ENCODE peak calls at places on chromosomes 11 and 22, in six cellular contexts. W is AG04450; N is NCI-H1417; O is T-helper 1 cell; L is effector memory CD8-positive, alpha-beta T cell; X is EH. J is an unnamed sample.
A peak's percentile ranks its signal among the peaks of the same experiment; 100 is the strongest.

GRCh38 chr22:44214187-44214586 is 33.5 kb downstream of the PARVG start:
- DNase-seq in N (no peak), W (no peak), L (no peak), O (no peak), X (no peak), J (no peak)

GRCh38 chr11:69774354-69775162 is 583 bp downstream of the FGF4 start:
- DNase-seq in O (no peak), L (no peak), N (no peak), X (no peak), W (no peak), J (no peak)

GRCh38 chr11:126702987-126703386 is 297.6 kb downstream of the KIRREL3 start:
- DNase-seq in W (no peak), X (peak; percentile 42), L (no peak), O (no peak), N (no peak), J (no peak)

GRCh38 chr11:124875943-124876817 is 10.9 kb downstream of the ROBO3 start:
- DNase-seq in O (peak; percentile 64), L (peak; percentile 67), W (peak; percentile 94), N (peak; percentile 95), X (peak; percentile 95), J (peak; percentile 62)

GRCh38 chr11:61971177-61972111 is 4.0 kb upstream of the FTH1 start:
- DNase-seq in X (peak; percentile 99), O (no peak), L (no peak), N (no peak), W (peak; percentile 98), J (no peak)

GRCh38 chr11:69055598-69056516 is 7.1 kb downstream of the TPCN2 start:
- DNase-seq in W (no peak), X (no peak), N (no peak), L (peak; percentile 35), O (no peak), J (no peak)

GRCh38 chr11:9859491-9860305 is 195.8 kb downstream of the SWAP70 start:
- DNase-seq in N (no peak), X (peak; percentile 71), O (no peak), W (no peak), L (no peak), J (no peak)

GRCh38 chr11:119373917-119374631 is 7.4 kb downstream of the USP2 start:
- DNase-seq in W (peak; percentile 51), N (peak; percentile 86), O (no peak), L (peak; percentile 37), X (peak; percentile 82), J (peak; percentile 36)

GRCh38 chr11:122159173-122159701 is 43.2 kb upstream of the BLID start:
- DNase-seq in W (no peak), L (no peak), O (no peak), X (peak; percentile 71), N (no peak), J (no peak)

GRCh38 chr11:42054351-42054750 is 594.9 kb upstream of the LRRC4C start:
- DNase-seq in O (no peak), W (no peak), X (peak; percentile 11), N (no peak), L (no peak), J (no peak)

GRCh38 chr11:19326499-19326898 is 85.8 kb upstream of the E2F8 start:
- DNase-seq in L (no peak), X (peak; percentile 43), W (no peak), O (no peak), N (peak; percentile 7), J (no peak)

GRCh38 chr11:64585150-64585549 is 5.9 kb upstream of the SLC22A12 start:
- DNase-seq in W (no peak), X (no peak), N (no peak), O (no peak), L (no peak), J (no peak)

GRCh38 chr11:87851234-87851633 is 324.0 kb downstream of the RAB38 start:
- DNase-seq in N (no peak), O (no peak), L (no peak), W (peak; percentile 11), X (peak; percentile 94), J (no peak)

GRCh38 chr22:50284479-50284878 is 14.3 kb upstream of the MAPK11 start:
- DNase-seq in X (no peak), O (no peak), W (no peak), L (no peak), N (no peak), J (no peak)

GRCh38 chr11:127493330-127493729 is 492.8 kb upstream of the KIRREL3 start:
- DNase-seq in N (peak; percentile 63), X (peak; percentile 30), O (no peak), L (no peak), W (no peak), J (no peak)

GRCh38 chr22:42385691-42386090 is 46.5 kb downstream of the NFAM1 start:
- DNase-seq in X (no peak), O (no peak), L (no peak), N (no peak), W (no peak), J (no peak)

GRCh38 chr11:12640355-12640754 is 33.9 kb upstream of the TEAD1 start:
- DNase-seq in O (no peak), W (no peak), L (no peak), N (no peak), X (no peak), J (no peak)

GRCh38 chr11:105553015-105553414 is 56.9 kb upstream of the GRIA4 start:
- DNase-seq in W (peak; percentile 3), X (peak; percentile 3), N (no peak), L (no peak), O (no peak), J (no peak)

GRCh38 chr11:96241351-96241841 is 101.6 kb downstream of the MAML2 start:
- DNase-seq in L (no peak), O (no peak), W (no peak), N (peak; percentile 19), X (no peak), J (no peak)

GRCh38 chr22:38415561-38416321 is 39.3 kb downstream of the KCNJ4 start:
- DNase-seq in X (no peak), W (no peak), L (no peak), N (peak; percentile 54), O (no peak), J (no peak)

GRCh38 chr11:132142102-132142501 is 771.7 kb downstream of the NTM start:
- DNase-seq in N (peak; percentile 69), O (no peak), L (no peak), X (no peak), W (no peak), J (no peak)

J was measured in CD8-positive, alpha-beta memory T cell.